ENCODE peak calls at places on chromosome 22, in seven cellular contexts. One of them, this sample, is unnamed.

GRCh38 chr22:33000342-33001280 is 57.6 kb downstream of the SYN3 start:
- DNase-seq in skeletal muscle cell: no peak
- DNase-seq in GM23248: peak; percentile 71
- DNase-seq in lower lobe of right lung: peak; percentile 62
- DNase-seq in body of pancreas: peak; percentile 16
- DNase-seq in fibroblast of pulmonary artery: peak; percentile 49
- DNase-seq in left ventricle myocardium inferior: peak; percentile 58
- DNase-seq in this sample: peak; percentile 70

GRCh38 chr22:29773233-29773632 is 6.1 kb downstream of the UQCR10 start:
- DNase-seq in lower lobe of right lung: no peak
- DNase-seq in skeletal muscle cell: peak; percentile 22
- DNase-seq in fibroblast of pulmonary artery: no peak
- DNase-seq in GM23248: peak; percentile 69
- DNase-seq in left ventricle myocardium inferior: no peak
- DNase-seq in body of pancreas: no peak
- DNase-seq in this sample: no peak

GRCh38 chr22:36589856-36590255 is 60.9 kb upstream of the EIF3D start:
- DNase-seq in fibroblast of pulmonary artery: no peak
- DNase-seq in skeletal muscle cell: no peak
- DNase-seq in lower lobe of right lung: no peak
- DNase-seq in left ventricle myocardium inferior: no peak
- DNase-seq in body of pancreas: no peak
- DNase-seq in GM23248: no peak
- DNase-seq in this sample: no peak

GRCh38 chr22:31615940-31616314 is 46.1 kb downstream of the PISD start:
- DNase-seq in body of pancreas: no peak
- DNase-seq in GM23248: no peak
- DNase-seq in left ventricle myocardium inferior: no peak
- DNase-seq in lower lobe of right lung: no peak
- DNase-seq in skeletal muscle cell: no peak
- DNase-seq in fibroblast of pulmonary artery: no peak
- DNase-seq in this sample: no peak

GRCh38 chr22:26566994-26567393 is 22.9 kb downstream of the TPST2 start:
- DNase-seq in skeletal muscle cell: no peak
- DNase-seq in GM23248: no peak
- DNase-seq in lower lobe of right lung: no peak
- DNase-seq in left ventricle myocardium inferior: no peak
- DNase-seq in body of pancreas: no peak
- DNase-seq in fibroblast of pulmonary artery: no peak
- DNase-seq in this sample: no peak

GRCh38 chr22:44719586-44720368 is 17.8 kb downstream of the PRR5 start:
- DNase-seq in GM23248: no peak
- DNase-seq in body of pancreas: peak; percentile 80
- DNase-seq in left ventricle myocardium inferior: peak; percentile 40
- DNase-seq in lower lobe of right lung: no peak
- DNase-seq in skeletal muscle cell: no peak
- DNase-seq in fibroblast of pulmonary artery: no peak
- DNase-seq in this sample: no peak

GRCh38 chr22:20448630-20449029 is 11.0 kb upstream of the SCARF2 start:
- DNase-seq in lower lobe of right lung: no peak
- DNase-seq in skeletal muscle cell: no peak
- DNase-seq in left ventricle myocardium inferior: no peak
- DNase-seq in GM23248: no peak
- DNase-seq in body of pancreas: no peak
- DNase-seq in fibroblast of pulmonary artery: no peak
- DNase-seq in this sample: no peak

GRCh38 chr22:30968015-30968923 is at the start of gene MORC2:
- DNase-seq in left ventricle myocardium inferior: no peak
- DNase-seq in fibroblast of pulmonary artery: peak; percentile 69
- DNase-seq in lower lobe of right lung: peak; percentile 86
- DNase-seq in skeletal muscle cell: peak; percentile 1
- DNase-seq in body of pancreas: peak; percentile 76
- DNase-seq in GM23248: no peak
- DNase-seq in this sample: no peak

GRCh38 chr22:50717709-50718351 is 20.2 kb upstream of the ACR start:
- DNase-seq in skeletal muscle cell: no peak
- DNase-seq in lower lobe of right lung: no peak
- DNase-seq in body of pancreas: no peak
- DNase-seq in GM23248: no peak
- DNase-seq in fibroblast of pulmonary artery: no peak
- DNase-seq in left ventricle myocardium inferior: no peak
- DNase-seq in this sample: no peak

GRCh38 chr22:24146190-24146616 is 35.1 kb upstream of the SUSD2 start:
- DNase-seq in fibroblast of pulmonary artery: peak; percentile 75
- DNase-seq in left ventricle myocardium inferior: no peak
- DNase-seq in skeletal muscle cell: peak; percentile 71
- DNase-seq in lower lobe of right lung: peak; percentile 88
- DNase-seq in body of pancreas: peak; percentile 87
- DNase-seq in GM23248: peak; percentile 73
- DNase-seq in this sample: peak; percentile 36
- H3K4me3 ChIP-seq in fibroblast of pulmonary artery: no peak overlapping the region
- H3K4me3 ChIP-seq in left ventricle myocardium inferior: no peak overlapping the region
- H3K4me3 ChIP-seq in skeletal muscle cell: no peak overlapping the region
- H3K4me3 ChIP-seq in lower lobe of right lung: no peak overlapping the region
- H3K4me3 ChIP-seq in body of pancreas: no peak overlapping the region
- H3K4me3 ChIP-seq in GM23248: peak overlapping the region; percentile 8
- H3K4me3 ChIP-seq in this sample: no peak overlapping the region

DNA sequence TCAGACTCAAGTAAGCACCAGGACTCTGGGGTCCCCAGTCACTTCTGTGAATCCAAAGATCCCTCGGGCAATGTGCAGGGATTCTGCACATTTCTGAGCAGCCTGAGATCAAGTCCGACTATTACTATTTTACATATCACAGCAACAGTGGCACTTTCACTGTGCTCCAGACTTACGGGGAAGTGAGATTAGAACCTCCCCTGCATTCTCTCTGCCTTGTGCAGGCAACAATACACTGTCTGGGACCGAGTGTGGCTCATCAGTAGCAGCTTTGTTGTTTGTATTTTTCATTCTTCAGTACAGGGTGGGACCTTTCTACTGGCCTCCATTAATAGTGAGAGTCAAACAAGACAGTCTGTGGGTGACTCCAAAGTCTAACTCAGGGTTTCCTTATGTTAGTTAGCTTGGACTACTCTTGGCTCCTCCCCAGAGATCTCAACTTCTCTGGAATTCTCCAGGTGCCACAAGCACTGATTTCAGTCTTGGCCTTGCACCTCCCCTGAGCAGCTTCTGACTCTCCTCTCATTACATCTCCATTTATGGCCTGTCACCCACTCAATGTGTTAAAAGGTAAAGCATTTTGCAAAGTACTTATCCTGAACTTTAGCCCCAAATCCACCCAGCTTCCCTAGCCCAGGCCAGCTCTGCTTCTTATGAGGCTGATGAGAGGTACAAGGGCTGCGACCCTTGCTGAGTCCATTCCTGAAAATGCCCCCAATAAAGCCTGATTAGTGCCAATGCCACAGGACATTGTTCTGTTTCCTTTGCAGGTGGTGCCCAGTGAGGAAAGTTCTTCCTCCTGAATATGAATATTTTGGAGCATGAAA is 76.3 kb upstream of the TOP3B start:
- DNase-seq in GM23248: no peak
- DNase-seq in skeletal muscle cell: no peak
- DNase-seq in left ventricle myocardium inferior: no peak
- DNase-seq in fibroblast of pulmonary artery: no peak
- DNase-seq in body of pancreas: no peak
- DNase-seq in lower lobe of right lung: no peak
- DNase-seq in this sample: no peak
- H3K4me3 ChIP-seq in GM23248: no peak overlapping the region
- H3K4me3 ChIP-seq in skeletal muscle cell: no peak overlapping the region
- H3K4me3 ChIP-seq in left ventricle myocardium inferior: no peak overlapping the region
- H3K4me3 ChIP-seq in fibroblast of pulmonary artery: no peak overlapping the region
- H3K4me3 ChIP-seq in body of pancreas: no peak overlapping the region
- H3K4me3 ChIP-seq in lower lobe of right lung: no peak overlapping the region
- H3K4me3 ChIP-seq in this sample: no peak overlapping the region

DNA sequence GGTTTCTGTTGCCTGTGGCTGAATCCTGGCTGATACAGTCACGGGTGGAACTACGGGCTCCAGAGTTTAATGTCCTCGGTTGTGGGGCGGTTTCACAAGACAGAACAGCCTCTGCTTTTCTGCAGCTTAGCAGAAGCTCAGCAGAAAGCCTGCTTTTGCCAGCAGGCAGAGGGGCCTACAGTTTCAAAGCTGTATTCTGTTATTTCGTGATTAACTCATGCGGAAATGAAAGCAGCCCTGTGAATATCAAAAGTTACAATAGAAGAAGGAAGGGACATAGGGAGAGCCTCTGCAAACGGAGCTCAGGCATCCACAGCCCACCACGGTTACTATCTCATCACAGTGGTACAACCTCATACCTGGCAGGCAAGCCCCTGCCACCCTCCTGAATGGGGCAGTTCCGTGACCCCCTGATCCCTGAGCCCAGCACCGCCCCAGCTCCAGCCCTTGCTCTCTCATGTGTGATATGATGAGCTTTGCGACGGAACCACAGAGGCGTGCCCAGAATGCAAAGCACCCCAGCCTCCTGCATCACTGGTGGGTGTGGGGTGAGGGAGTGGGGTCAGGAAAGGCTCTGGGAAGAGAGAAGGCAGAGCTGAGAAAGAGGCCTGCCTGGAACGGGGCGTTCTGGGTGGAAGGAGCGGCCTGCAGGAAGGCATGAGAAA is 360.6 kb downstream of the BRD1 start:
- DNase-seq in GM23248: no peak
- DNase-seq in skeletal muscle cell: no peak
- DNase-seq in left ventricle myocardium inferior: no peak
- DNase-seq in fibroblast of pulmonary artery: no peak
- DNase-seq in lower lobe of right lung: no peak
- DNase-seq in body of pancreas: no peak
- DNase-seq in this sample: no peak
- H3K4me3 ChIP-seq in GM23248: no peak overlapping the region
- H3K4me3 ChIP-seq in skeletal muscle cell: no peak overlapping the region
- H3K4me3 ChIP-seq in left ventricle myocardium inferior: no peak overlapping the region
- H3K4me3 ChIP-seq in fibroblast of pulmonary artery: no peak overlapping the region
- H3K4me3 ChIP-seq in lower lobe of right lung: no peak overlapping the region
- H3K4me3 ChIP-seq in body of pancreas: no peak overlapping the region
- H3K4me3 ChIP-seq in this sample: no peak overlapping the region

GRCh38 chr22:35560824-35561223 is 20.2 kb downstream of the RASD2 start:
- DNase-seq in fibroblast of pulmonary artery: no peak
- DNase-seq in left ventricle myocardium inferior: no peak
- DNase-seq in body of pancreas: no peak
- DNase-seq in lower lobe of right lung: no peak
- DNase-seq in GM23248: no peak
- DNase-seq in skeletal muscle cell: no peak
- DNase-seq in this sample: no peak

GRCh38 chr22:35558719-35559118 is 18.1 kb downstream of the RASD2 start:
- DNase-seq in left ventricle myocardium inferior: no peak
- DNase-seq in GM23248: no peak
- DNase-seq in body of pancreas: no peak
- DNase-seq in lower lobe of right lung: no peak
- DNase-seq in skeletal muscle cell: no peak
- DNase-seq in fibroblast of pulmonary artery: no peak
- DNase-seq in this sample: no peak

GRCh38 chr22:35561796-35562526 is 21.3 kb downstream of the RASD2 start:
- DNase-seq in GM23248: peak; percentile 87
- DNase-seq in body of pancreas: no peak
- DNase-seq in skeletal muscle cell: peak; percentile 43
- DNase-seq in fibroblast of pulmonary artery: peak; percentile 57
- DNase-seq in left ventricle myocardium inferior: no peak
- DNase-seq in lower lobe of right lung: no peak
- DNase-seq in this sample: no peak

GRCh38 chr22:35559354-35560005 is 18.8 kb downstream of the RASD2 start:
- DNase-seq in skeletal muscle cell: no peak
- DNase-seq in GM23248: peak; percentile 78
- DNase-seq in left ventricle myocardium inferior: no peak
- DNase-seq in fibroblast of pulmonary artery: no peak
- DNase-seq in body of pancreas: no peak
- DNase-seq in lower lobe of right lung: no peak
- DNase-seq in this sample: no peak

GRCh38 chr22:35560366-35560765 is 19.7 kb downstream of the RASD2 start:
- DNase-seq in body of pancreas: no peak
- DNase-seq in GM23248: peak; percentile 12
- DNase-seq in skeletal muscle cell: no peak
- DNase-seq in left ventricle myocardium inferior: no peak
- DNase-seq in fibroblast of pulmonary artery: no peak
- DNase-seq in lower lobe of right lung: no peak
- DNase-seq in this sample: no peak
- H3K4me3 ChIP-seq in body of pancreas: no peak overlapping the region
- H3K4me3 ChIP-seq in GM23248: no peak overlapping the region
- H3K4me3 ChIP-seq in skeletal muscle cell: no peak overlapping the region
- H3K4me3 ChIP-seq in left ventricle myocardium inferior: no peak overlapping the region
- H3K4me3 ChIP-seq in fibroblast of pulmonary artery: no peak overlapping the region
- H3K4me3 ChIP-seq in lower lobe of right lung: no peak overlapping the region
- H3K4me3 ChIP-seq in this sample: no peak overlapping the region

DNA sequence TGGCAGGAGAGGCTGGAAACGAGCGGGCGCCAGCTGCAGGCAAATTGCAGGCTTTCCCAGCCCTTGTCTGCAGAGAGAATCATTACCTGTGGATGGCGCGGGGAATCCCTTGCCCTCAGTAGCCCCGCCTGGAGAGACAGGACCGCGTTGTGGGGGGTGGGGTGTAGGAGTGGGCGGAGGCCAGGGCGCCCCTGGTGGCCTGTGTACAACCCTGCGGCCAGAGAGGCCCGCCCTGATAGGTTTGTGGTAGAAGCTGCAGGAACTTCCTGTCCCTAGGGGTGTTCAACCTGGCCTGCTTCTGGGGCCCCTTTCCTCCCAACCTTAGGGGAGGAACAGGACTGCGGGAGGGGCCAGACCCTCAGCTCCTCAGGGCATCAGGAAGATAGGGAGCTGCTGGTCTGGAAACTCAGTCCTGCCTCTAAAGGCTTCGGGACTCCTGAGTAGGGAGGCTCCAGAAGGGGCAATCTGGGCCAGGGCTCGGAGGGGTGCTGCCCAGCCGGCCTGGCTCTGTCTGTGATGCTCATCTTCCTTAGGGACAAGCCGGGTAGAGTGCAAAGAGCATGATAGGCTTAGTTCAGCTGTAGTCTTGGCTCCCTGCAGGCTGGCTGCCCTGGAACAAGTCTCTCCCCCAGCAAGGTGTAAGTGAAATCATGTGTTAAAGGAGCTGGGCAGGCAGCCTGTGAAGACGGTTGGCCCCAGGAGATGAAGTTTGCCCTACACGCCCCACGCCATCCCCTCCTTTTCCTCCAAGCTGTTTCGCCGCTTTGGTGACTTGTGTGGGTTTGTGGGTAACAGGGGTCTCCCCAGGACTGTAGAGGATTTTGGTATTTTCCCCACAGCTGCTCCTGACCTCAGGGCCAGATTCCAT is 24.1 kb upstream of the SUSD2 start:
- DNase-seq in left ventricle myocardium inferior: peak; percentile 86
- DNase-seq in lower lobe of right lung: peak; percentile 94
- DNase-seq in skeletal muscle cell: no peak
- DNase-seq in GM23248: peak; percentile 91
- DNase-seq in fibroblast of pulmonary artery: peak; percentile 69
- DNase-seq in body of pancreas: peak; percentile 88
- DNase-seq in this sample: peak; percentile 68
- H3K4me3 ChIP-seq in left ventricle myocardium inferior: peak overlapping the region; percentile 89
- H3K4me3 ChIP-seq in lower lobe of right lung: peak overlapping the region; percentile 91
- H3K4me3 ChIP-seq in skeletal muscle cell: peak overlapping the region; percentile 61
- H3K4me3 ChIP-seq in GM23248: peak overlapping the region; percentile 87
- H3K4me3 ChIP-seq in fibroblast of pulmonary artery: peak overlapping the region; percentile 77
- H3K4me3 ChIP-seq in body of pancreas: peak overlapping the region; percentile 29
- H3K4me3 ChIP-seq in this sample: peak overlapping the region; percentile 74